ENCODE peak calls at places on chromosomes 16 and 17, in five cellular contexts. H is H1, U is neuronal stem cell, J is H9, K is IMR-90. Y is an unnamed sample.

GRCh38 chr17:43779145-43780125 is 658 bp upstream of the DUSP3 start:
- DNase-seq in U (peak), H (no peak), J (peak), K (peak), Y (peak)

GRCh38 chr17:65268832-65269231 is 131.7 kb downstream of the RGS9 start:
- DNase-seq in K (peak), H (no peak), U (no peak), J (no peak), Y (no peak)

GRCh38 chr16:4316103-4316731 is 350 bp downstream of the GLIS2 start:
- DNase-seq in H (no peak), J (no peak), K (no peak), U (no peak), Y (peak)

GRCh38 chr17:81276781-81277180 is 18.3 kb downstream of the SLC38A10 start:
- DNase-seq in K (no peak), H (no peak), J (no peak), U (no peak), Y (no peak)

GRCh38 chr17:79615926-79616325 is 5.1 kb upstream of the RBFOX3 start:
- DNase-seq in U (no peak), H (no peak), J (peak), K (no peak), Y (no peak)

GRCh38 chr17:50534979-50535326 is 2.4 kb downstream of the EPN3 start:
- DNase-seq in H (no peak), U (no peak), J (no peak), K (no peak), Y (no peak)

GRCh38 chr16:14957576-14958322 is 17.1 kb upstream of the PDXDC1 start:
- DNase-seq in U (no peak), H (no peak), J (no peak), K (no peak), Y (no peak)

GRCh38 chr17:80382446-80382845 is 32.5 kb upstream of the ENDOV start:
- DNase-seq in H (no peak), K (no peak), U (no peak), J (no peak), Y (no peak)

GRCh38 chr17:82611140-82612058 is 36.8 kb downstream of the WDR45B start:
- DNase-seq in J (no peak), K (peak), U (no peak), H (no peak), Y (peak)

GRCh38 chr17:73430848-73431247 is 119.0 kb upstream of the CDC42EP4 start:
- DNase-seq in K (no peak), U (no peak), H (no peak), J (peak), Y (peak)

GRCh38 chr16:49521706-49522325 is 148.2 kb downstream of the C16orf78 start:
- DNase-seq in J (no peak), K (no peak), H (no peak), U (no peak), Y (no peak)

GRCh38 chr17:38925263-38925995 is at the start of gene LASP1NB:
- DNase-seq in J (peak), U (no peak), H (no peak), K (peak), Y (no peak)

GRCh38 chr17:8438441-8438840 is 2.8 kb downstream of the NDEL1 start:
- DNase-seq in U (no peak), K (no peak), J (no peak), H (no peak), Y (no peak)

GRCh38 chr17:75047398-75048098 is 523 bp downstream of the KCTD2 start:
- DNase-seq in J (no peak), U (peak), H (no peak), K (no peak), Y (peak)

GRCh38 chr16:9521749-9522370 is 430.4 kb downstream of the HAPSTR1 start:
- DNase-seq in K (no peak), J (no peak), H (no peak), U (peak), Y (no peak)

GRCh38 chr17:16878084-16878483 is 93.8 kb downstream of the TNFRSF13B start:
- DNase-seq in K (no peak), J (peak), U (no peak), H (no peak), Y (no peak)

GRCh38 chr17:1042486-1042885 is 45.6 kb downstream of the TIMM22 start:
- DNase-seq in U (no peak), K (no peak), H (no peak), J (no peak), Y (no peak)

GRCh38 chr17:72421128-72422092 is 300.6 kb downstream of the SOX9 start:
- DNase-seq in J (no peak), K (peak), U (no peak), H (no peak), Y (peak)

GRCh38 chr16:11328172-11329079 is 16.8 kb upstream of the RMI2 start:
- DNase-seq in H (peak), U (peak), K (peak), J (peak), Y (peak)

GRCh38 chr17:74329378-74329777 is 3.4 kb downstream of the KIF19 start:
- DNase-seq in K (no peak), J (no peak), U (no peak), H (no peak), Y (no peak)

GRCh38 chr16:12639044-12639443 is 164.6 kb downstream of the CPPED1 start:
- DNase-seq in U (no peak), J (no peak), K (peak), H (no peak), Y (peak)

GRCh38 chr17:16943541-16944333 is 28.2 kb downstream of the TNFRSF13B start:
- DNase-seq in K (no peak), H (no peak), U (no peak), J (no peak), Y (no peak)

GRCh38 chr16:22195695-22196558 is 10.2 kb upstream of the EEF2K start:
- DNase-seq in K (peak), J (peak), H (peak), U (peak), Y (peak)

GRCh38 chr16:68643227-68643626 is 1.9 kb upstream of the CDH3 start:
- DNase-seq in K (no peak), J (no peak), U (no peak), H (no peak), Y (no peak)

GRCh38 chr17:17562145-17562529 is 29.4 kb downstream of the PEMT start:
- DNase-seq in H (no peak), J (no peak), K (no peak), U (no peak), Y (no peak)

GRCh38 chr17:29046440-29046839 is 3.5 kb downstream of the PIPOX start:
- DNase-seq in U (no peak), J (no peak), H (no peak), K (no peak), Y (no peak)

GRCh38 chr17:5325851-5326250 is 43.8 kb downstream of the RABEP1 start:
- DNase-seq in U (no peak), J (no peak), H (no peak), K (no peak), Y (no peak)

GRCh38 chr16:13521356-13521755 is 398.6 kb upstream of the ERCC4 start:
- DNase-seq in J (no peak), U (no peak), K (no peak), H (peak), Y (no peak)

GRCh38 chr16:2486645-2487516 is 12.0 kb downstream of the TBC1D24 start:
- DNase-seq in J (no peak), K (peak), H (no peak), U (no peak), Y (no peak)

GRCh38 chr16:57999366-57999970 is 1.0 kb downstream of the ZNF319 start:
- DNase-seq in U (no peak), H (no peak), K (peak), J (no peak), Y (peak)

GRCh38 chr17:48985436-48986245 is 11.5 kb upstream of the IGF2BP1 start:
- DNase-seq in K (no peak), J (peak), U (no peak), H (no peak), Y (no peak)

GRCh38 chr17:82440991-82441627 is 9.4 kb downstream of the CYBC1 start:
- DNase-seq in H (no peak), U (no peak), J (no peak), K (no peak), Y (peak)

GRCh38 chr16:260326-260725 is 15.4 kb downstream of the RGS11 start:
- DNase-seq in H (no peak), U (no peak), J (no peak), K (no peak), Y (no peak)

GRCh38 chr17:70184770-70185169 is 15.4 kb downstream of the KCNJ2 start:
- DNase-seq in J (no peak), U (no peak), K (peak), H (no peak), Y (peak)

GRCh38 chr17:17570207-17570797 is 21.2 kb downstream of the PEMT start:
- DNase-seq in K (peak), H (no peak), U (no peak), J (peak), Y (peak)

GRCh38 chr16:10965440-10966039 is 21.2 kb downstream of the CLEC16A start:
- DNase-seq in H (no peak), U (no peak), K (no peak), J (no peak), Y (no peak)

GRCh38 chr16:20844588-20844987 is 38.3 kb downstream of the REXO5 start:
- DNase-seq in H (no peak), J (no peak), K (no peak), U (no peak), Y (no peak)

GRCh38 chr17:82933006-82933310 is 93.1 kb upstream of the ZNF750 start:
- DNase-seq in U (no peak), K (no peak), H (no peak), J (no peak), Y (no peak)

DNA sequence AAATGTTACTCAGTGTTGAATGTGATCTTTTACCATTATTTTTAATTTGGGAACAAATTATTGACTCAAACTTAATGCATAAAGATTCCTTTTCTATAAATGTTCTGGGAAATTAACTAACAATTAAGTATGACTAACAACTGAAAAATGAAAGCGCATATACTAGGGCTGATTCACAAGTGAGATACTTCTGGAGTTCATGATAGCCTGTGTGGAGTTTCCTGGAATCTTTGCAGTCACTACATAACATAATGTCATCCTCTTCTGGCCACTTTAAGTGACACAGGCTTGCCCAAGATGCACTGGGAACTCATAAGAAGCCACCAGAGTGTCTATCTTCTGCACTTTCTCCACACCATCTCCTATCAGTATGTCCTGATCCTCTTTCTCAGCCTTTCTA is 450.3 kb upstream of the CDH11 start:
- DNase-seq in U (no peak), H (no peak), J (no peak), K (peak), Y (peak)
- H3K14ac ChIP-seq in U (no peak), H (no peak), J (no peak), K (peak), Y (no peak)

GRCh38 chr17:31513731-31514427 is 122.4 kb downstream of the RAB11FIP4 start:
- DNase-seq in J (no peak), H (no peak), U (no peak), K (no peak), Y (no peak)

GRCh38 chr17:31518478-31518877 is 127.0 kb downstream of the RAB11FIP4 start:
- DNase-seq in U (no peak), K (no peak), H (no peak), J (no peak), Y (no peak)

GRCh38 chr17:31521632-31522283 is 130.3 kb downstream of the RAB11FIP4 start:
- DNase-seq in K (no peak), H (no peak), U (no peak), J (no peak), Y (no peak)

GRCh38 chr17:31515226-31515759 is 123.8 kb downstream of the RAB11FIP4 start:
- DNase-seq in J (no peak), H (no peak), U (no peak), K (no peak), Y (no peak)

GRCh38 chr17:31517524-31517923 is 126.0 kb downstream of the RAB11FIP4 start:
- DNase-seq in H (no peak), U (no peak), K (no peak), J (peak), Y (no peak)
- H2BK15ac ChIP-seq in H (no peak), U (no peak), K (no peak), J (no peak), Y (no peak)

GRCh38 chr16:27242868-27243590 is 25.5 kb downstream of the NSMCE1 start:
- DNase-seq in J (peak), H (no peak), K (peak), U (no peak), Y (peak)
- H3K14ac ChIP-seq in J (no peak), H (no peak), K (peak), U (no peak), Y (no peak)

GRCh38 chr16:74666425-74667214 is at the start of gene RFWD3:
- DNase-seq in U (peak), H (peak), J (peak), K (peak), Y (peak)
- H2BK15ac ChIP-seq in U (peak), H (no peak), J (no peak), K (peak), Y (peak)

Y was measured in mesenchymal stem cell.